ENCODE peak calls at places on chromosomes 16 and 17, in six cellular contexts. P, A, J, I, V and L are unnamed samples.

GRCh38 chr16:78556421-78556820 is 457.0 kb downstream of the WWOX start:
- DNase-seq in P (no peak), A (no peak), J (no peak), I (no peak), V (no peak), L (no peak)

GRCh38 chr17:79923974-79924638 is 84.9 kb upstream of the CBX4 start:
- DNase-seq in P (no peak), A (no peak), J (no peak), I (peak; percentile 41), V (peak; percentile 60), L (no peak)

GRCh38 chr17:62595484-62595883 is 32.0 kb upstream of the MRC2 start:
- DNase-seq in P (no peak), A (no peak), J (no peak), I (no peak), V (no peak), L (no peak)

GRCh38 chr17:39139137-39139516 is 12.3 kb downstream of the PLXDC1 start:
- DNase-seq in P (peak; percentile 85), A (peak; percentile 88), J (peak; percentile 85), I (peak; percentile 90), V (no peak), L (peak; percentile 43)

GRCh38 chr16:85485379-85485778 is 127.7 kb upstream of the GSE1 start:
- DNase-seq in P (no peak), A (no peak), J (no peak), I (no peak), V (no peak), L (no peak)

GRCh38 chr17:48522031-48522593 is 8.7 kb downstream of the HOXB1 start:
- DNase-seq in P (no peak), A (peak; percentile 68), J (no peak), I (peak; percentile 67), V (no peak), L (no peak)

GRCh38 chr17:22512997-22513538 is 820.7 kb downstream of the KCNJ18 start:
- DNase-seq in P (no peak), A (no peak), J (no peak), I (no peak), V (no peak), L (no peak)

GRCh38 chr17:3400008-3400407 is 1.8 kb upstream of the OR1E1 start:
- DNase-seq in P (no peak), A (no peak), J (no peak), I (no peak), V (no peak), L (peak; percentile 2)

GRCh38 chr17:68489919-68490318 is 22.3 kb upstream of the PRKAR1A start:
- DNase-seq in P (no peak), A (no peak), J (no peak), I (no peak), V (no peak), L (no peak)

GRCh38 chr16:4733747-4734062 is 366 bp downstream of the ANKS3 start:
- DNase-seq in P (no peak), A (peak; percentile 8), J (no peak), I (no peak), V (no peak), L (no peak)

GRCh38 chr16:1642148-1642547 is 30.0 kb downstream of the CRAMP1 start:
- DNase-seq in P (no peak), A (no peak), J (no peak), I (no peak), V (no peak), L (no peak)

GRCh38 chr16:67393790-67394270 is 532 bp upstream of the TPPP3 start:
- DNase-seq in P (no peak), A (no peak), J (no peak), I (no peak), V (no peak), L (no peak)

GRCh38 chr16:71965223-71965622 is 35.0 kb downstream of the PKD1L3 start:
- DNase-seq in P (no peak), A (no peak), J (no peak), I (no peak), V (no peak), L (no peak)

GRCh38 chr17:14355556-14355955 is 54.7 kb downstream of the HS3ST3B1 start:
- DNase-seq in P (no peak), A (no peak), J (no peak), I (peak; percentile 32), V (no peak), L (no peak)